ENCODE peak calls at places on chromosome 9, in ten cellular contexts. U is uterus; H is CD4-positive, alpha-beta memory T cell; G is dorsolateral prefrontal cortex; O is epithelial cell of esophagus; N is mucosa of descending colon; L is A673; S is Peyer's patch; A is heart left ventricle; T is IMR-90. W is an unnamed sample.

GRCh38 chr9:75855509-75855908 is 35.0 kb upstream of the PCSK5 start:
- DNase-seq in U (no peak), H (no peak), G (no peak), O (peak), N (peak), L (peak), S (no peak), A (no peak), T (peak), W (no peak)

GRCh38 chr9:9392755-9393154 is 1220.0 kb downstream of the PTPRD start:
- DNase-seq in U (no peak), H (no peak), G (no peak), O (no peak), N (peak), L (no peak), S (no peak), A (no peak), T (no peak), W (no peak)

GRCh38 chr9:94639996-94640376 is 668 bp upstream of the FBP1 start:
- DNase-seq in U (no peak), H (no peak), G (no peak), O (no peak), N (no peak), L (no peak), S (peak), A (no peak), T (no peak), W (no peak)

GRCh38 chr9:134191455-134192209 is 27.3 kb upstream of the RNU6ATAC start:
- DNase-seq in U (no peak), H (no peak), G (no peak), O (no peak), N (no peak), L (no peak), S (no peak), A (peak), T (no peak), W (no peak)

GRCh38 chr9:86099695-86100364 is 472 bp upstream of the GOLM1 start:
- DNase-seq in U (peak), H (no peak), G (no peak), O (peak), N (peak), L (peak), S (peak), A (peak), T (peak), W (no peak)

GRCh38 chr9:110152704-110153374 is 55.1 kb downstream of the C9orf152 start:
- DNase-seq in U (no peak), H (peak), G (no peak), O (peak), N (peak), L (peak), S (no peak), A (no peak), T (peak), W (no peak)

GRCh38 chr9:95993342-95993741 is 117.9 kb downstream of the ERCC6L2 start:
- DNase-seq in U (no peak), H (no peak), G (no peak), O (no peak), N (no peak), L (no peak), S (no peak), A (no peak), T (no peak), W (no peak)

GRCh38 chr9:100030548-100030947 is 68.3 kb downstream of the ERP44 start:
- DNase-seq in U (no peak), H (no peak), G (no peak), O (no peak), N (no peak), L (no peak), S (no peak), A (no peak), T (no peak), W (no peak)

GRCh38 chr9:77516781-77517180 is 131.3 kb downstream of the GNA14 start:
- DNase-seq in U (no peak), H (no peak), G (no peak), O (no peak), N (no peak), L (no peak), S (no peak), A (no peak), T (no peak), W (no peak)

GRCh38 chr9:98897745-98898144 is 46.0 kb upstream of the COL15A1 start:
- DNase-seq in U (no peak), H (no peak), G (no peak), O (peak), N (no peak), L (no peak), S (no peak), A (no peak), T (peak), W (no peak)

GRCh38 chr9:14228602-14229001 is 85.3 kb downstream of the NFIB start:
- DNase-seq in U (no peak), H (no peak), G (no peak), O (no peak), N (no peak), L (no peak), S (no peak), A (no peak), T (no peak), W (no peak)

GRCh38 chr9:14231196-14231990 is 82.5 kb downstream of the NFIB start:
- DNase-seq in U (no peak), H (no peak), G (no peak), O (no peak), N (no peak), L (no peak), S (no peak), A (no peak), T (no peak), W (no peak)

GRCh38 chr9:14222149-14222835 is 91.6 kb downstream of the NFIB start:
- DNase-seq in U (no peak), H (no peak), G (no peak), O (no peak), N (no peak), L (no peak), S (no peak), A (no peak), T (no peak), W (no peak)

GRCh38 chr9:14223081-14223480 is 90.9 kb downstream of the NFIB start:
- DNase-seq in U (no peak), H (no peak), G (no peak), O (no peak), N (no peak), L (no peak), S (no peak), A (no peak), T (no peak), W (no peak)

DNA sequence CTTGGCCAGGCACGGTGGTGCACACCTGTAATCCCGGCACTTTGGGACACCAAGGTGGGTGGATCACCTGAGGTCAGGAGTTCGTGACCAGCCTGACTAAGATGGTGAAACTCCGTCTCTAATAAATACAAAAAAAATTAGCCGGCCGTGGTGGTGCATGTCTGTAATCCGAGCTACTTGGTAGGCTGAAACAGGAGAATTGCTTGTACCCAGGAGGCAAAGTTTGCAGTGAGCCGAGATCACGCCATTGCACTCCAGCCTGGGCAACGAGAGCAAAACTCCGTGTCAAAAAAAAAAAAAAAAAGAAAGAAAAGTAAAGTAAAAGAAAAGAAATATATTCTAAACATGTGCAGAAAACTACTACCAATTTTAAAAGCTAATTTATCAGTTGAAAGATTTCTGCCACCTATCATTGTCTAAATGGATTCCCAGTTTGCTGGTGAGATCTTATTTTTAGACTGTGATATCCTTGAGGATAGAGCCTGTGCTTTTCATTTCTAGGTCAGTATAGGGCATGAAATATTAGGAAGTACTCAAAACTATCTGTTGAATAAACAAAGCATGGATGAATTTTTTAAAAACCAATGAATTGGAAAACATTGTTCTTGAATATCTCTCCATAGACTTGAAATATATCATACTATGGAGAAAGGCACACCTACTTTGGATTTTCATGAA is 86.9 kb downstream of the NFIB start:
- DNase-seq in U (no peak), H (no peak), G (no peak), O (no peak), N (no peak), L (no peak), S (no peak), A (no peak), T (no peak), W (no peak)
- H3K4me3 ChIP-seq in U (no peak), H (no peak), G (no peak), O (no peak), N (no peak), L (no peak), S (no peak), A (no peak), T (no peak), W (no peak)

GRCh38 chr9:131732061-131732526 is 7.8 kb downstream of the RAPGEF1 start:
- DNase-seq in U (no peak), H (no peak), G (no peak), O (peak), N (no peak), L (no peak), S (peak), A (no peak), T (peak), W (no peak)
- H3K4me3 ChIP-seq in U (no peak), H (peak), G (no peak), O (no peak), N (no peak), L (no peak), S (no peak), A (no peak), T (no peak), W (no peak)

GRCh38 chr9:64773491-64773931 is 511.5 kb downstream of the FOXD4L5 start:
- DNase-seq in U (no peak), H (no peak), G (no peak), O (no peak), N (peak), L (peak), S (peak), A (no peak), T (no peak), W (peak)
- H3K4me3 ChIP-seq in U (peak), H (no peak), G (no peak), O (no peak), N (no peak), L (peak), S (peak), A (peak), T (peak), W (no peak)

DNA sequence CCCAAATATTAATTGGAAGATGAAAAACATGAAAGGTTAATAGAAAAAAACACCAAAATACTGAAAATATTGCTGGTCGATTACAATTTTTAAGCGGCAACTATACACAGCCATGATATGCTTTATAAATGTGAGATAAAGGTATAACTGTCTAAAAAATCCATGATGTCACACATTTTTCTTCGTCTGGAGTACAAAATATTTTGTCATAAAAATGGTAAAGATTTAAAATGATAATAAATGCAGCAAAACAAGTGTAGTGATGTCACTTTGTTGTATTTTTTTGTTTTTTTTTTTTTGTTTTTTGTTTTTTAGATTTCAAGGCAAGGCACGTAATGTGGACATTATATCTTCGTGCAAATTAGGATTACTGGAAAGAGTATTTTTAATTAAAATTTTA is 227.4 kb downstream of the NFIB start:
- DNase-seq in U (no peak), H (no peak), G (no peak), O (no peak), N (no peak), L (no peak), S (no peak), A (no peak), T (no peak), W (no peak)
- H3K4me3 ChIP-seq in U (no peak), H (no peak), G (no peak), O (no peak), N (no peak), L (no peak), S (no peak), A (no peak), T (no peak), W (no peak)

GRCh38 chr9:89466451-89467277 is 31.2 kb downstream of the SEMA4D start:
- DNase-seq in U (no peak), H (no peak), G (no peak), O (no peak), N (no peak), L (no peak), S (peak), A (no peak), T (no peak), W (no peak)

GRCh38 chr9:89462817-89463216 is 35.1 kb downstream of the SEMA4D start:
- DNase-seq in U (no peak), H (no peak), G (no peak), O (no peak), N (no peak), L (no peak), S (no peak), A (no peak), T (no peak), W (no peak)

GRCh38 chr9:89465726-89466308 is 32.1 kb downstream of the SEMA4D start:
- DNase-seq in U (no peak), H (no peak), G (no peak), O (no peak), N (no peak), L (no peak), S (peak), A (no peak), T (no peak), W (no peak)

GRCh38 chr9:89464991-89465390 is 32.9 kb downstream of the SEMA4D start:
- DNase-seq in U (no peak), H (no peak), G (no peak), O (no peak), N (no peak), L (no peak), S (peak), A (no peak), T (no peak), W (no peak)

DNA sequence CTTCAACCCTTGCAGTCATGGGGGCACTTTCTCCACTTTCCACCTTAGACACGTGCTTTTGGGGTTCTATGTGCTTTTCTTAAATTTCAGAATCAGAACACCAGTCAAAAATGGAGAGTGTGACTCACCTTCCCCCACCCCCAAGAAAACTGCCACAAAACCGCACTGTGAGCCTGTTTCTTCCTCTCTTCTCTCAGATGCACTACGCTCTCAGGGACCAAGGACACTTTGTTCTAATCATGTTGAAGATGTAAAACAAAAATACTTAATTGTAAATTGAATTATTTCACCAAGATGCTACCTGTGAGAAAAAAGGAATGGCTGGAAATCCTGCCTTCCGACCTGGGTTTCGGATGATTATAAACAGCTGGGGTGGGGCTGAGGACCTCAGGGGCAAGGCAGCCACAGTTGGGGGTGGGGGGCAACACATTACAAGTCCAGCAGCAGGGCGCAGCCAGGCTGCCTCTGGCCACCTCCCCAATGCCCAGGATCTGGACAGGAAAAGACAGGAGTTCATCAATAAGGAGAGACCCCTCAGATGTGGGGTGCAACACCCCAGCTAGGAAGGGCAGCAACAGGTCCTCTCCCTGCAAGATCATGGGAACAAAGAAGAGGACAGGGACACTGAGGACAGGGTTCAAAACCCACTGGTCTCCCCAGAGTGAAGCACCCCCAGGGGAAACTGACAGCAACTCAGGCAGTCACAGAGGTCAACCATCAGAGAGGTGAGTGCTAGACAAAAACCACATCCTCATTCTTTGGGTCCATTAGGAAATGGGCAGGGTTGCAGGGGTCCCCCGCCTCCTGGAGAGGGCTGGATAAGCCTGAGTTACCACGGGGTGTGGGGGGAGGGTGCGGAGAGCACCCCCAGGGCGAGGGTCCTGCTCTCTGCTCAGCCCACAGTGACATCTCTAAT is 33.7 kb downstream of the SEMA4D start:
- DNase-seq in U (no peak), H (peak), G (no peak), O (no peak), N (peak), L (no peak), S (peak), A (no peak), T (no peak), W (no peak)
- H3K4me3 ChIP-seq in U (no peak), H (peak), G (no peak), O (no peak), N (no peak), L (no peak), S (no peak), A (no peak), T (no peak), W (no peak)

DNA sequence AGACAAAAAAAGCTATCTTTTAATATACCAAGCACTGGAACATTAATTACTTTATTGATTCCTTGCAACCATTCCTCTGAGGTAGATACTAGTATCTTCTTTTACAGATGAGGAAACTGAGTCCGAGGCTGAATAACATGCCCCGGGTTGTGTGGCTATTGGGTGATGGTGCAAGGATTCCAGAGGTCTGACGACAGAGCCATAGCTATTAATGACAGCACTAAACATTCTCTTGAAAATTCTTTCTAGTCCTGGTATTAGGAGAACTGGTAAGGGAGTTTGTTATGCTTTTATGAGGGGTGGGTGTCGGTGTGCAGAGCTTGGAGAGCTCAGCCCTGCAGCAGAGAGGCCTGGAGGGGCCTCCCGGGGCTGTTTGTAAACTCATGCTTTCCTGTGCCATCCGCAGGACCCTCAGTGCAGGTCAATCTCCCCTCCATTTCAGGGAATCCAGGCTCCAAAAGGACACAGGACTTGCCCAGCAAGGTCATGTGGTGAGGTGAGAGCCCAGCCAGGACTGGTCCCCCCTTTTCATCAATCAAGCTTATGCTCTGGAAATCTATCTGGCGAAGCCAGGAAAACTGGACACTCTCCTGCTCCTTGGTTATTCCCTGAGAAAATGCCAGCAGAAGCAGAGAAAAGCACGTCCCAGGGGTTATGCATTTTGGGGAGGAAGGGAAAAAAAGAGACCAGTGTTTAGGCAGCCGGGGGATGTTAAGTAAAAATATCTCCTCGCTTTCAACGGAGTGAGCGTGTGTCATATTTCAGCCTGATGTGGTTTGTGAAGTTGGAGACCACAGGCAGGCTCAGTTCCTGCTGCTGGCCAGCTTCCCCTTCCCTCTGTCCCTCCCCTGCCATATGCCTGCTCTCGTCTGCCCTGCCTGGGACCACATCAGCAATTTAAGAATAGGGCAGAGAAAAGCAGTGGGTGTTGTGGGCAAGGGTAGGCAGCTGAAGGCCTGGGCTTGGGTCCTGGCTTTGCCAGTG is 3.7 kb downstream of the GSN start:
- DNase-seq in U (no peak), H (no peak), G (no peak), O (no peak), N (no peak), L (no peak), S (no peak), A (peak), T (peak), W (no peak)
- H3K4me3 ChIP-seq in U (peak), H (no peak), G (no peak), O (no peak), N (no peak), L (no peak), S (no peak), A (no peak), T (peak), W (peak)